ENCODE peak calls at places on chromosomes 12 and 14, in five cellular contexts. X is mucosa of descending colon, W is SK-N-DZ, N is H4, C is NCI-H446 treated with DMSO at 0.1 percent for 48 hours. S is an unnamed sample.
A peak's percentile ranks its signal among the peaks of the same experiment; 100 is the strongest.

GRCh38 chr12:33322519-33322918 is 117.1 kb downstream of the SYT10 start:
- DNase-seq in C (no peak), N (no peak), W (peak; percentile 16), X (no peak), S (no peak)

GRCh38 chr14:90105756-90106155 is 44.0 kb downstream of the KCNK13 start:
- DNase-seq in W (no peak), X (no peak), N (no peak), C (no peak), S (no peak)

GRCh38 chr12:16175893-16176292 is 101.6 kb downstream of the SLC15A5 start:
- DNase-seq in X (no peak), C (no peak), W (no peak), N (no peak), S (no peak)

GRCh38 chr12:105561981-105562726 is 231.7 kb downstream of the C12orf75 start:
- DNase-seq in C (peak; percentile 74), N (peak; percentile 81), X (peak; percentile 42), W (no peak), S (peak; percentile 79)

GRCh38 chr12:10986812-10987211 is at the start of gene TAS2R50:
- DNase-seq in C (no peak), N (no peak), X (no peak), W (no peak), S (no peak)

GRCh38 chr14:104800600-104801283 is at the start of gene ZBTB42:
- DNase-seq in W (no peak), X (peak; percentile 93), C (no peak), N (peak; percentile 30), S (no peak)

GRCh38 chr12:32106517-32107366 is at the start of gene BICD1:
- DNase-seq in X (peak; percentile 90), N (peak; percentile 81), W (peak; percentile 90), C (peak; percentile 81), S (no peak)

GRCh38 chr12:132766380-132767085 is 4.9 kb upstream of the ANKLE2 start:
- DNase-seq in N (no peak), X (peak; percentile 56), W (no peak), C (no peak), S (no peak)

GRCh38 chr14:43316427-43316826 is 1190.7 kb downstream of the FSCB start:
- DNase-seq in W (no peak), X (no peak), C (no peak), N (no peak), S (no peak)

GRCh38 chr12:104896710-104897109 is 61.4 kb downstream of the SLC41A2 start:
- DNase-seq in W (no peak), X (no peak), C (no peak), N (no peak), S (no peak)

GRCh38 chr14:79542121-79542520 is 669.2 kb downstream of the DIO2 start:
- DNase-seq in W (no peak), C (no peak), N (no peak), X (no peak), S (no peak)

GRCh38 chr12:43444940-43445564 is 107.0 kb downstream of the ADAMTS20 start:
- DNase-seq in C (no peak), X (no peak), N (peak; percentile 39), W (peak; percentile 37), S (peak; percentile 1)

GRCh38 chr14:32608880-32609279 is 279.8 kb downstream of the AKAP6 start:
- DNase-seq in X (no peak), C (no peak), N (no peak), W (no peak), S (no peak)

GRCh38 chr14:99437706-99438105 is 43.0 kb downstream of the SETD3 start:
- DNase-seq in X (no peak), C (no peak), W (no peak), N (no peak), S (no peak)

GRCh38 chr14:105449276-105450122 is 25.1 kb upstream of the CRIP2 start:
- DNase-seq in N (no peak), C (no peak), W (no peak), X (no peak), S (no peak)

GRCh38 chr12:117518594-117519270 is 157.3 kb upstream of the NOS1 start:
- DNase-seq in C (no peak), W (no peak), N (no peak), X (peak; percentile 82), S (no peak)

GRCh38 chr12:2288001-2288400 is 235.2 kb downstream of the CACNA1C start:
- DNase-seq in C (no peak), N (peak; percentile 62), X (no peak), W (no peak), S (no peak)

GRCh38 chr14:77026930-77027537 is 1.5 kb downstream of the IRF2BPL start:
- DNase-seq in X (peak; percentile 70), C (peak; percentile 25), N (no peak), W (peak; percentile 38), S (no peak)

GRCh38 chr12:104655059-104655609 is 198.4 kb downstream of the CHST11 start:
- DNase-seq in W (no peak), N (no peak), X (no peak), C (no peak), S (no peak)

GRCh38 chr12:114658002-114658441 is 26.0 kb downstream of the TBX3 start:
- DNase-seq in C (no peak), N (no peak), W (no peak), X (no peak), S (no peak)

GRCh38 chr14:31280871-31281220 is 73.3 kb upstream of the HECTD1 start:
- DNase-seq in N (no peak), W (no peak), C (no peak), X (no peak), S (no peak)

GRCh38 chr12:116027551-116027821 is 250.0 kb downstream of the MED13L start:
- DNase-seq in W (no peak), C (no peak), X (no peak), N (no peak), S (no peak)

GRCh38 chr14:76990084-76990483 is 38.4 kb downstream of the IRF2BPL start:
- DNase-seq in N (no peak), X (no peak), C (no peak), W (no peak), S (no peak)

GRCh38 chr14:50099335-50099734 is 17.0 kb downstream of the VCPKMT start:
- DNase-seq in W (no peak), C (no peak), N (peak; percentile 16), X (no peak), S (no peak)

S was measured in HTR-8/SVneo.